ENCODE peak calls at places on chromosome 9, in nine cellular contexts. Y is adrenal gland, E is body of pancreas, P is lower leg skin, R is uterus, D is heart left ventricle, J is gastrocnemius medialis, Q is testis, U is sigmoid colon. V is an unnamed sample.

GRCh38 chr9:76180541-76180940 is 213.7 kb downstream of the RFK start:
- DNase-seq in P (no peak), E (no peak), Q (no peak), U (no peak), D (no peak), J (no peak), Y (no peak), R (no peak), V (no peak)

GRCh38 chr9:14080940-14081621 is 232.9 kb downstream of the NFIB start:
- DNase-seq in R (no peak), Q (no peak), U (no peak), E (no peak), D (no peak), J (no peak), P (no peak), Y (no peak), V (no peak)

GRCh38 chr9:137270929-137271695 is 6.4 kb upstream of the TOR4A start:
- DNase-seq in Y (peak; percentile 7), U (no peak), D (peak; percentile 18), E (no peak), Q (no peak), P (no peak), J (no peak), R (no peak), V (no peak)

GRCh38 chr9:134382733-134383132 is 56.5 kb downstream of the RXRA start:
- DNase-seq in R (no peak), Q (no peak), U (no peak), Y (no peak), D (no peak), P (no peak), J (no peak), E (peak; percentile 49), V (no peak)

GRCh38 chr9:88577256-88577655 is 42.3 kb downstream of the NXNL2 start:
- DNase-seq in Y (no peak), U (no peak), P (no peak), J (no peak), Q (no peak), D (no peak), E (no peak), R (no peak), V (no peak)

GRCh38 chr9:109118802-109119438 is 827 bp downstream of the TMEM245 start:
- DNase-seq in D (peak; percentile 16), R (no peak), Q (peak; percentile 30), E (no peak), Y (peak; percentile 34), J (no peak), U (peak; percentile 71), P (no peak), V (peak; percentile 68)

GRCh38 chr9:105226055-105226454 is 18.4 kb upstream of the SLC44A1 start:
- DNase-seq in P (no peak), R (no peak), D (no peak), J (no peak), E (no peak), Q (no peak), Y (no peak), U (no peak), V (no peak)

GRCh38 chr9:125438506-125439433 is 177.1 kb downstream of the GAPVD1 start:
- DNase-seq in J (no peak), D (no peak), E (no peak), P (no peak), U (no peak), R (no peak), Y (no peak), Q (no peak), V (no peak)

GRCh38 chr9:23194281-23194680 is 631.8 kb downstream of the ELAVL2 start:
- DNase-seq in J (no peak), P (no peak), R (no peak), E (no peak), Q (no peak), Y (no peak), D (no peak), U (no peak), V (no peak)

GRCh38 chr9:34652608-34653007 is 623 bp downstream of the IL11RA start:
- DNase-seq in U (no peak), Y (no peak), R (no peak), E (no peak), Q (peak; percentile 43), P (no peak), J (no peak), D (no peak), V (no peak)

GRCh38 chr9:34653131-34653530 is 1.1 kb downstream of the IL11RA start:
- DNase-seq in D (no peak), E (no peak), Q (no peak), J (no peak), U (no peak), P (no peak), Y (no peak), R (no peak), V (no peak)

GRCh38 chr9:34655394-34655793 is 3.4 kb downstream of the IL11RA start:
- DNase-seq in P (no peak), R (no peak), E (no peak), U (no peak), D (no peak), Y (no peak), Q (no peak), J (no peak), V (no peak)

GRCh38 chr9:34653610-34654072 is 1.7 kb downstream of the IL11RA start:
- DNase-seq in Y (no peak), P (no peak), D (no peak), J (no peak), R (peak; percentile 63), E (no peak), U (peak; percentile 75), Q (peak; percentile 53), V (no peak)

DNA sequence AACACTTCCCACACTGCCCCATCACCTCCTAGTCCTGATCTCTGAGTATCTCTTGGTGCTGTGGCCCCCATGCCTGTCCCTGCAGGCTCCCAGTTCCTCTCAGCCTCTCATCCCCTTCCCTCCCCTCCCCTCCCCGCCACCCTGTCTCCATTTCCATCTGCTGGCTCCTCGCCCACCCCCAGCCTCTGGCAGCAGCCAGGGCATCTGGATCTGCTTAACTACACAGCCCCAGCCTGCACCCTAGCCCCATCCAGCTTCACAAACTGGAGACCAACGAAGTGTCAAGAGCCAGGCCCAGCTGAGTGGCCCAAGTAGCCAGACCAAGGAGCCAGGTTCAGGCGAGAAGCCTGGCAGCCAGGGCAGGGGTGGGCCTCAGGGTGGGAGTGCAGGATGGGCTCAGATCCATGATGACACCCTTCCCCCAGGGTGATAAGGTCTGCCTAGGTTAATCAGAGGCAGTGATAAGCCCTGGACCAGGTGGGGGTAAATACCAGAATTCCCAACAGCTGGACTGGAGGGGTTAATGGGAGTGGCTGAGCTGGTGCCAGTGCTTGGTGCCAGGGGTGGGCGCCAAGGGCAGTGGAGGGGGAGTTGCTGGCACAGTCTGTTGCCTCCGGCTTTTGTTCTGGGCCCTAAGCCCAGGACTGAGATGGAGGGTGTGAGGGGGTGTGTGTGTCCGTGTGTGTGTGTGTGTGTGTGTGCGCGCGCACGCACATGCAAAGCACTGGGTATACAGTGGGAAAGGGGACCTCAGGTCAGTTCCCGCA is 2.5 kb downstream of the IL11RA start:
- DNase-seq in Y (no peak), P (no peak), D (peak; percentile 82), J (peak; percentile 63), R (peak; percentile 87), E (peak; percentile 80), Q (peak; percentile 77), U (peak; percentile 95), V (no peak)
- TF ChIP-seq POLR2A in Y (no peak), P (no peak), D (no peak), J (no peak), R (no peak), E (no peak), Q (no peak), U (no peak), V (no peak)

DNA sequence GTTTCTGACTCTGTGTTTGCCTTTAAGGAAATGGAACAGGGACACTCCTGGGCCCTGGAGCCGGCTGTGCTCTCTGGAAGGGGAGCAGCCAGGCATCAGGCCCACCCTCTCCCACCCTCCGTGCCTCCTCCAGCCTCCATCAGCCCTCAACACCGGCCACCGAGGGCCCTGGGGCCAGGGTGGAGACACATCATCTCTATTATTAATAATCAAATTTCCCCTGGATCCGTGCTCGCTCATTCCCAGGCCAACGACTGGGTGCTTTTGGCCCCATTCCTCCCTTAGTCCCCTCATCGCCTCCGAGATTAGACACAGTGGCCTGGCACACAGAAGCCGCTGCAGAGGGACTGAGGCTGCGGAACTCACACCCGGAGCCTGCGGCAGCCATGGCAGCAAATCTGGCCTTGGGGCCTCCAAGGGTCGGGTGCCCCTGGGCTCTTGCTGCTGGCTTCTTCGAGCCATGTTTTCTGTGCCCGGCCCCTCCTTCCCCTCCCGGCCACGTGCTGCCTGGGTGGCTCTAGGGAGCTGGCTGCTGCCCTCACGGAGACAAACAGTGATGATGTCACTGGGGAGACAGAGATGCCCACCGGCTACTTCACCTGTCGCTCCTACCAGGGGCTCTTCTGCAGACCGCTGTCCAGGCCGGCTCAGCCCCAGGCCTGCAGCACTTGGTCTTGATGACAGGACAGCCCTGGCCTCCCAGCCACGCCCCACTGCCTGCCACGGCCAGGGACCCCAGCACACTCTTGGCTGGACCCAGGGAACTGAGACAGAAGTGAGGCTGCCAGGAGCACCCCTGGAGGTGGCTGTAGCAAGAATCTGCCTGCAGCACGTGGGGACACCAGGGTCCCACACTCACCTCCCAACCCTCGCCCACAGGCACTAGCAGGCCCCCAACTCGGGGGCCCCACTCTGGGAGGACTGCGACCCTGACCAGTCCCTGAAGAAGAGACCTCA is 76.6 kb upstream of the PPP1R26 start:
- DNase-seq in R (no peak), Q (no peak), Y (no peak), J (no peak), D (no peak), U (no peak), E (no peak), P (no peak), V (no peak)
- TF ChIP-seq POLR2A in R (no peak), Q (no peak), Y (no peak), J (no peak), D (no peak), U (no peak), E (no peak), P (no peak), V (no peak)

DNA sequence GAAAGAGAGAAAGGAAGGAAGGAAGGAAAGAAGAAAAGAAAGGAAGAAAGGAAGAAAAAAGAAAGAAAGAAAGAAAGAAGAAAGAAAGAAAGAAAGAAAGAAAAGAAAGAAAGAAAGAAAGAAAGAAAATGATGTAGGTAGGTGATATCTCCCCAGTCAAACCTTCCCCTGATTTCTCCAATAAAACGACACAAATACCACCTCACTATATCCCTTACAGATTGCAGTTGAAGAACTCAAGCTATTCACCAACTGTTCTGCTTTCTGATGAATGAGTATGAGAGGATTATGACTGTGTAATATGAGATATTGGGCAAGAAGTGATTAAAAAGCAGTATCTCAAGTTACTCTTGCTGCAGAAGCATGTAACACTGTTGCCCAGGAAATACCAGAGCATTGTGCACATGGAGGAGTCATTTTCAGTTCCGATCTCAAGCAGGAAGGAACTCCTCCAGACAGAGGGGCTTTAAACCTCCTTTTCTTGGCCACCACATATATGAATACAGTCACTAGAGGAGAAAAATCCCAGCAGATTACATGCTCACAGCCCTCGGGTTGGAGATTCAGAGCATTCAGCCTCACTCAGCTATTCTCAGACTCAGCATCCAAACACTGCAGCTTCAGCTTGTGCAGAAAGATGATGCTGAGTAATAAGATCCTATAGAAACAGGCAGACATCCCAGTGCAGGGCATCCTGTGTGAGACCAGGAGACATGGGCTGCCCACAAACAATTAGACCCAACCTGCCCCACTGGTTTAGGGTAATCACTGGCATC is 61.4 kb downstream of the UGCG start:
- DNase-seq in Q (no peak), D (no peak), U (no peak), E (no peak), P (no peak), J (no peak), R (peak; percentile 25), Y (peak; percentile 32), V (no peak)
- TF ChIP-seq POLR2A in Q (no peak), D (no peak), U (no peak), E (peak; percentile 13), P (no peak), J (no peak), R (no peak), Y (peak; percentile 24), V (no peak)

GRCh38 chr9:114180701-114181582 is 25.6 kb downstream of the COL27A1 start:
- DNase-seq in D (peak; percentile 54), Y (no peak), E (no peak), R (no peak), Q (peak; percentile 52), J (no peak), P (no peak), U (peak; percentile 74), V (no peak)
- TF ChIP-seq POLR2A in D (no peak), Y (no peak), E (no peak), R (no peak), Q (no peak), J (no peak), P (no peak), U (no peak), V (no peak)

V was measured in erythroblast.